ENCODE peak calls at places on chromosome 18, in six cellular contexts. One of them, this sample, is unnamed.

GRCh38 chr18:73948497-73948896 is 199.1 kb downstream of the FBXO15 start:
- DNase-seq in astrocyte of the cerebellum: peak
- DNase-seq in body of pancreas: no peak
- DNase-seq in NCI-H2171 treated with DMSO at 0.1 percent for 48 hours: no peak
- DNase-seq in hypothalamus: no peak
- DNase-seq in naive B cell: no peak
- DNase-seq in this sample: no peak

GRCh38 chr18:45775241-45775676 is 50.2 kb upstream of the SIGLEC15 start:
- DNase-seq in NCI-H2171 treated with DMSO at 0.1 percent for 48 hours: peak
- DNase-seq in naive B cell: peak
- DNase-seq in astrocyte of the cerebellum: no peak
- DNase-seq in body of pancreas: peak
- DNase-seq in hypothalamus: peak
- DNase-seq in this sample: peak

GRCh38 chr18:78882585-78882984 is 97.0 kb upstream of the SALL3 start:
- DNase-seq in astrocyte of the cerebellum: no peak
- DNase-seq in naive B cell: no peak
- DNase-seq in hypothalamus: no peak
- DNase-seq in body of pancreas: no peak
- DNase-seq in NCI-H2171 treated with DMSO at 0.1 percent for 48 hours: no peak
- DNase-seq in this sample: no peak

GRCh38 chr18:43680096-43680495 is 402.8 kb upstream of the SYT4 start:
- DNase-seq in astrocyte of the cerebellum: no peak
- DNase-seq in NCI-H2171 treated with DMSO at 0.1 percent for 48 hours: no peak
- DNase-seq in naive B cell: no peak
- DNase-seq in hypothalamus: no peak
- DNase-seq in body of pancreas: no peak
- DNase-seq in this sample: no peak

GRCh38 chr18:12921178-12921577 is 26.6 kb upstream of the SEH1L start:
- DNase-seq in NCI-H2171 treated with DMSO at 0.1 percent for 48 hours: no peak
- DNase-seq in hypothalamus: no peak
- DNase-seq in astrocyte of the cerebellum: no peak
- DNase-seq in body of pancreas: no peak
- DNase-seq in naive B cell: no peak
- DNase-seq in this sample: no peak

GRCh38 chr18:13530879-13531387 is 195.4 kb downstream of the FAM210A start:
- DNase-seq in astrocyte of the cerebellum: peak
- DNase-seq in naive B cell: no peak
- DNase-seq in NCI-H2171 treated with DMSO at 0.1 percent for 48 hours: peak
- DNase-seq in hypothalamus: peak
- DNase-seq in body of pancreas: peak
- DNase-seq in this sample: peak

GRCh38 chr18:12726774-12727550 is 24.1 kb downstream of the PSMG2 start:
- DNase-seq in body of pancreas: peak
- DNase-seq in NCI-H2171 treated with DMSO at 0.1 percent for 48 hours: peak
- DNase-seq in astrocyte of the cerebellum: peak
- DNase-seq in naive B cell: peak
- DNase-seq in hypothalamus: peak
- DNase-seq in this sample: no peak

GRCh38 chr18:26052497-26052896 is 37.9 kb downstream of the SS18 start:
- DNase-seq in NCI-H2171 treated with DMSO at 0.1 percent for 48 hours: no peak
- DNase-seq in body of pancreas: no peak
- DNase-seq in astrocyte of the cerebellum: no peak
- DNase-seq in hypothalamus: no peak
- DNase-seq in naive B cell: no peak
- DNase-seq in this sample: no peak

GRCh38 chr18:59554796-59555195 is 142.4 kb downstream of the CCBE1 start:
- DNase-seq in astrocyte of the cerebellum: no peak
- DNase-seq in hypothalamus: no peak
- DNase-seq in naive B cell: no peak
- DNase-seq in body of pancreas: no peak
- DNase-seq in NCI-H2171 treated with DMSO at 0.1 percent for 48 hours: no peak
- DNase-seq in this sample: no peak

GRCh38 chr18:21602302-21602592 is 1.7 kb upstream of the ESCO1 start:
- DNase-seq in astrocyte of the cerebellum: no peak
- DNase-seq in naive B cell: peak
- DNase-seq in NCI-H2171 treated with DMSO at 0.1 percent for 48 hours: no peak
- DNase-seq in hypothalamus: no peak
- DNase-seq in body of pancreas: no peak
- DNase-seq in this sample: no peak

GRCh38 chr18:71994273-71994672 is 549.9 kb downstream of the CBLN2 start:
- DNase-seq in body of pancreas: no peak
- DNase-seq in astrocyte of the cerebellum: no peak
- DNase-seq in NCI-H2171 treated with DMSO at 0.1 percent for 48 hours: no peak
- DNase-seq in naive B cell: no peak
- DNase-seq in hypothalamus: no peak
- DNase-seq in this sample: no peak

GRCh38 chr18:13540783-13541182 is 185.6 kb downstream of the FAM210A start:
- DNase-seq in naive B cell: no peak
- DNase-seq in hypothalamus: no peak
- DNase-seq in body of pancreas: no peak
- DNase-seq in astrocyte of the cerebellum: no peak
- DNase-seq in NCI-H2171 treated with DMSO at 0.1 percent for 48 hours: no peak
- DNase-seq in this sample: peak